ENCODE peak calls at places on chromosomes 13 and 19, in eight cellular contexts. O is choroid plexus epithelial cell, S is AG04450, W is BJ, U is left lung, E is mammary epithelial cell, B is astrocyte of the spinal cord, K is Peyer's patch. Z is an unnamed sample.

GRCh38 chr13:71624641-71625040 is 242.4 kb downstream of the DACH1 start:
- DNase-seq in O (no peak), S (no peak), W (no peak), U (no peak), E (no peak), B (no peak), K (no peak), Z (no peak)

GRCh38 chr19:57559008-57559403 is 657 bp downstream of the ZNF550 start:
- DNase-seq in O (peak; percentile 44), S (no peak), W (no peak), U (peak; percentile 39), E (peak; percentile 30), B (no peak), K (no peak), Z (peak; percentile 48)

GRCh38 chr13:66397133-66397532 is 833.0 kb downstream of the PCDH9 start:
- DNase-seq in O (no peak), S (no peak), W (no peak), U (no peak), E (no peak), B (no peak), K (no peak), Z (no peak)

GRCh38 chr13:32136716-32137115 is 105.1 kb downstream of the FRY start:
- DNase-seq in O (no peak), S (no peak), W (no peak), U (no peak), E (no peak), B (no peak), K (no peak), Z (no peak)

GRCh38 chr19:3669134-3669436 is 31.2 kb downstream of the PIP5K1C start:
- DNase-seq in O (no peak), S (no peak), W (no peak), U (no peak), E (no peak), B (no peak), K (no peak), Z (no peak)

GRCh38 chr13:43348397-43348796 is 325.0 kb downstream of the DNAJC15 start:
- DNase-seq in O (peak; percentile 31), S (no peak), W (no peak), U (no peak), E (peak; percentile 74), B (peak; percentile 51), K (no peak), Z (no peak)

GRCh38 chr19:7744871-7745270 is 2.5 kb downstream of the CD209 start:
- DNase-seq in O (no peak), S (no peak), W (no peak), U (no peak), E (no peak), B (no peak), K (no peak), Z (no peak)

GRCh38 chr19:33513424-33513823 is 8.2 kb downstream of the PEPD start:
- DNase-seq in O (no peak), S (no peak), W (no peak), U (no peak), E (no peak), B (no peak), K (no peak), Z (no peak)

GRCh38 chr13:96967248-96967745 is 27.0 kb downstream of the OXGR1 start:
- DNase-seq in O (peak; percentile 4), S (no peak), W (no peak), U (no peak), E (no peak), B (no peak), K (no peak), Z (no peak)

GRCh38 chr13:23741879-23742510 is 147.2 kb downstream of the MIPEP start:
- DNase-seq in O (peak; percentile 35), S (no peak), W (no peak), U (no peak), E (no peak), B (no peak), K (no peak), Z (peak; percentile 33)

GRCh38 chr19:36097036-36097435 is 13.9 kb upstream of the OVOL3 start:
- DNase-seq in O (no peak), S (no peak), W (no peak), U (no peak), E (no peak), B (no peak), K (no peak), Z (no peak)

GRCh38 chr13:74026753-74027152 is 107.5 kb downstream of the KLF12 start:
- DNase-seq in O (peak; percentile 86), S (no peak), W (no peak), U (no peak), E (peak; percentile 25), B (peak; percentile 60), K (peak; percentile 83), Z (peak; percentile 93)

GRCh38 chr19:9857920-9858746 is 23.0 kb downstream of the PIN1 start:
- DNase-seq in O (no peak), S (no peak), W (no peak), U (no peak), E (peak; percentile 13), B (no peak), K (no peak), Z (peak; percentile 12)

DNA sequence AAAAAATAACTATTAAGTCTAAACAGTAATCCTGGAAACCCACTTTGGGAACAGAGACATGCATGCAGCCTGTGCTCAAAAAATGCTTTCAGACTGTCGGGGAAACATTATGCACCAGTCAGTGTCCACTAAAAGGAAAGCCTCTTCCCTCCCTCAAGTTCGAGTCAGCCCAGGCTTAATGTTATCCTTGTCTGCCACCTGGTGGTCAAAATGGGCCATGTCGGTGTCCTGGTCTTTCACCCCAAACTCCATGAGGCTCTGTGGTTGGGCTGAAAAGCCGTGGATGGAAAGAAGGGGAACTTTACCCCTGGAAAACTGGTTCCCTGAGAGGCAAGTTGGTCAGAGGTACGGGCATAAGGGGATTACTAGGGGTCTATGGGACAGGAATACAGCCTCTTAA is 88.4 kb upstream of the ZNF492 start:
- DNase-seq in O (peak; percentile 7), S (no peak), W (no peak), U (no peak), E (peak; percentile 5), B (no peak), K (no peak), Z (peak; percentile 12)
- TF ChIP-seq CTCF in O (peak; percentile 23), S (no peak), W (peak; percentile 14), U (peak; percentile 42), E (peak; percentile 12), B (no peak), K (no peak), Z (peak; percentile 32)

GRCh38 chr19:30131722-30132291 is 189.8 kb downstream of the URI1 start:
- DNase-seq in O (no peak), S (no peak), W (no peak), U (no peak), E (no peak), B (no peak), K (no peak), Z (no peak)

GRCh38 chr19:30130356-30131122 is 188.5 kb downstream of the URI1 start:
- DNase-seq in O (no peak), S (no peak), W (no peak), U (no peak), E (no peak), B (no peak), K (no peak), Z (no peak)

GRCh38 chr19:30133803-30134202 is 191.8 kb downstream of the URI1 start:
- DNase-seq in O (no peak), S (no peak), W (no peak), U (no peak), E (no peak), B (no peak), K (no peak), Z (no peak)

GRCh38 chr19:30131246-30131645 is 189.2 kb downstream of the URI1 start:
- DNase-seq in O (no peak), S (no peak), W (no peak), U (no peak), E (no peak), B (no peak), K (no peak), Z (no peak)

DNA sequence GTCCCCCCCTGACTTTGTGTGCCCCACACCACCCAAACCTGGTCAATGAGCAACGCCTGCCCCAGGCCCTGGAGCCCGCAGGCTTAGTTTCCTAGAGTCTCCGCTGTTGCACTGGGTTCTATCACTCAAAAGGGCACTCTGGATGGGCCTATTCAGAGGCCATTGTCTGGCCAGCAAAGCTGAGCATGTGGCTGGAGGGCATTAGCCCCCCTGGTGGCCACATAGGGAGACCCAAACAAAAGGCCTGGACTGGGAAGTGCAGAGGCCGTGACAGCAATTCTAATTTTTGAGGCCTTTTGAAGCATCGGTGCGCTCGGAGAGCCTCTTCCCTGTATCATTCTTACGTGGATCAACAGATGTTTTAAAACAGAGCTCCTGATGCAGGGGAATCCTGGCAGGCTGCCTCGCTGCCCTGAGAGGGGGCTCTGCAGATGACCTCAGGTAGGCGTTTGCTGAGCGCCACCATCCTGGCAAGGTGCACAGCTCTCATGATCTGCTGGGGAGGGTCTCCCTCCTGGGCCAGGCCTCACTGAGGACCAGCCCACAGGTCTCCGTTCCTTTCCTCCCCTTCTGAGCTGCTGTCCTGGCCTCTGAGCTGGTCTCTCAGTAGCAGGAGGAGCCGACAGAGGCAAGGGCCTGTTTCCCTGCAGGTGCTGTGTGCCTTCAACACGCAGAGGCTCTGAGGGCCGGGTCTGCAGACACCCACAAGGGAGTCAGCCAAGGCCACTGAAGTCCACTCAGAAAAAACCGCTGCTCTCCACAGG is 190.5 kb downstream of the URI1 start:
- DNase-seq in O (no peak), S (no peak), W (no peak), U (no peak), E (no peak), B (no peak), K (no peak), Z (no peak)
- H3K4me3 ChIP-seq in O (no peak overlapping the region), S (no peak overlapping the region), W (no peak overlapping the region), U (no peak overlapping the region), E (no peak overlapping the region), B (no peak overlapping the region), K (no peak overlapping the region), Z (no peak overlapping the region)

GRCh38 chr13:33441015-33441414 is 155.5 kb upstream of the STARD13 start:
- DNase-seq in O (peak; percentile 59), S (no peak), W (no peak), U (no peak), E (peak; percentile 36), B (peak; percentile 31), K (no peak), Z (peak; percentile 30)
- TF ChIP-seq CTCF in O (peak; percentile 55), S (peak; percentile 29), W (peak; percentile 24), U (no peak), E (peak; percentile 31), B (peak; percentile 39), K (no peak), Z (peak; percentile 4)

GRCh38 chr19:55146078-55146647 is 2.8 kb downstream of the TNNT1 start:
- DNase-seq in O (no peak), S (no peak), W (no peak), U (no peak), E (peak; percentile 29), B (no peak), K (no peak), Z (no peak)

GRCh38 chr19:55147408-55148251 is 1.4 kb downstream of the TNNT1 start:
- DNase-seq in O (no peak), S (no peak), W (no peak), U (no peak), E (no peak), B (no peak), K (no peak), Z (no peak)

GRCh38 chr19:55146648-55147218 is 2.3 kb downstream of the TNNT1 start:
- DNase-seq in O (no peak), S (no peak), W (no peak), U (no peak), E (no peak), B (no peak), K (no peak), Z (no peak)

GRCh38 chr19:55152017-55152416 is 3.0 kb upstream of the TNNT1 start:
- DNase-seq in O (no peak), S (no peak), W (no peak), U (no peak), E (no peak), B (no peak), K (no peak), Z (no peak)

GRCh38 chr19:55149078-55150003 is at the start of gene TNNT1:
- DNase-seq in O (no peak), S (no peak), W (no peak), U (no peak), E (no peak), B (no peak), K (no peak), Z (no peak)
- H3K4me3 ChIP-seq in O (no peak within 1 kb of the TSS), S (no peak within 1 kb of the TSS), W (no peak within 1 kb of the TSS), U (no peak within 1 kb of the TSS), E (no peak within 1 kb of the TSS), B (no peak within 1 kb of the TSS), K (no peak within 1 kb of the TSS), Z (no peak within 1 kb of the TSS)